ENCODE peak calls at places on chromosomes 5 and 9, in nine cellular contexts. U is cardiac muscle cell, W is tibial artery, B is fibroblast of lung, R is dorsolateral prefrontal cortex, O is mammary epithelial cell, S is SK-N-SH, Z is HFF-Myc, I is RWPE1. T is an unnamed sample.

GRCh38 chr9:137069508-137070071 is 767 bp downstream of the SAPCD2 start:
- DNase-seq in S (peak), W (no peak), Z (no peak), B (no peak), R (no peak), U (no peak), O (no peak), I (no peak), T (no peak)

GRCh38 chr9:122218885-122219855 is 9.6 kb downstream of the LHX6 start:
- DNase-seq in B (no peak), O (no peak), R (no peak), Z (no peak), U (peak), W (no peak), I (no peak), S (peak), T (no peak)

GRCh38 chr5:157523976-157524375 is 51.6 kb downstream of the ADAM19 start:
- DNase-seq in I (no peak), U (no peak), R (no peak), B (peak), S (no peak), O (no peak), Z (no peak), W (peak), T (no peak)

GRCh38 chr5:132438931-132439330 is 51.6 kb downstream of the IRF1 start:
- DNase-seq in O (no peak), W (peak), U (no peak), R (no peak), B (no peak), Z (no peak), S (no peak), I (no peak), T (no peak)

GRCh38 chr5:174229640-174230350 is 184.3 kb downstream of the NSG2 start:
- DNase-seq in O (peak), B (peak), W (no peak), U (peak), S (no peak), I (no peak), R (peak), Z (peak), T (no peak)

GRCh38 chr5:394671-395155 is 48.3 kb upstream of the EXOC3 start:
- DNase-seq in R (no peak), O (no peak), W (peak), B (no peak), S (peak), U (no peak), Z (no peak), I (no peak), T (no peak)

GRCh38 chr9:85377751-85378289 is 363.9 kb downstream of the AGTPBP1 start:
- DNase-seq in Z (no peak), W (no peak), R (no peak), U (no peak), O (peak), S (peak), I (no peak), B (peak), T (no peak)

GRCh38 chr5:111461261-111461671 is 51.1 kb downstream of the STARD4 start:
- DNase-seq in S (peak), B (peak), W (no peak), Z (no peak), R (peak), O (peak), I (peak), U (peak), T (no peak)

GRCh38 chr5:67343835-67344234 is 147.2 kb upstream of the CD180 start:
- DNase-seq in O (no peak), B (no peak), S (no peak), Z (no peak), U (no peak), R (no peak), W (no peak), I (no peak), T (no peak)

GRCh38 chr5:124651663-124652513 is 94.6 kb downstream of the ZNF608 start:
- DNase-seq in B (peak), O (peak), Z (no peak), U (peak), I (peak), R (peak), W (peak), S (peak), T (peak)

GRCh38 chr9:22215492-22215891 is 206.4 kb upstream of the CDKN2B start:
- DNase-seq in W (no peak), O (no peak), U (no peak), R (no peak), Z (no peak), I (no peak), B (no peak), S (no peak), T (no peak)

GRCh38 chr5:14971864-14972263 is 100.3 kb upstream of the ANKH start:
- DNase-seq in Z (no peak), O (no peak), W (no peak), B (no peak), U (no peak), I (no peak), S (no peak), R (no peak), T (no peak)

GRCh38 chr9:37187269-37187668 is 66.9 kb downstream of the ZCCHC7 start:
- DNase-seq in W (no peak), I (no peak), U (no peak), B (no peak), O (no peak), R (no peak), S (no peak), Z (no peak), T (no peak)

GRCh38 chr9:22036866-22037626 is 27.9 kb upstream of the CDKN2B start:
- DNase-seq in B (no peak), I (peak), W (no peak), S (no peak), R (no peak), O (peak), Z (no peak), U (peak), T (no peak)

GRCh38 chr9:133869674-133870419 is 122.3 kb downstream of the VAV2 start:
- DNase-seq in R (no peak), Z (no peak), S (peak), B (peak), I (no peak), O (no peak), U (peak), W (no peak), T (no peak)

GRCh38 chr9:133863193-133863592 is 125.0 kb upstream of the SARDH start:
- DNase-seq in U (no peak), B (no peak), R (no peak), Z (no peak), O (no peak), S (no peak), I (no peak), W (no peak), T (no peak)

GRCh38 chr9:133864011-133864410 is 125.9 kb upstream of the SARDH start:
- DNase-seq in S (no peak), I (no peak), U (peak), R (no peak), B (no peak), O (no peak), Z (no peak), W (no peak), T (no peak)

GRCh38 chr9:133868203-133868602 is 123.9 kb downstream of the VAV2 start:
- DNase-seq in S (no peak), B (no peak), Z (no peak), U (no peak), R (no peak), O (no peak), W (no peak), I (no peak), T (no peak)

GRCh38 chr9:133866946-133867345 is 125.2 kb downstream of the VAV2 start:
- DNase-seq in S (no peak), B (no peak), I (no peak), U (no peak), Z (no peak), W (no peak), R (no peak), O (no peak), T (no peak)
- TF ChIP-seq CTCF in S (no peak), B (no peak), I (no peak), U (no peak), Z (no peak), W (no peak), R (no peak), O (no peak), T (no peak)

GRCh38 chr9:114153761-114154596 is 1.4 kb upstream of the COL27A1 start:
- DNase-seq in R (no peak), B (peak), U (peak), S (peak), I (peak), W (no peak), O (peak), Z (no peak), T (no peak)
- TF ChIP-seq CTCF in R (no peak), B (peak), U (peak), S (peak), I (peak), W (no peak), O (peak), Z (peak), T (peak)

GRCh38 chr5:154394328-154394727 is 51.5 kb upstream of the SAP30L start:
- DNase-seq in R (no peak), W (peak), I (peak), Z (no peak), O (no peak), U (no peak), S (no peak), B (no peak), T (no peak)
- TF ChIP-seq CTCF in R (no peak), W (no peak), I (no peak), Z (no peak), O (no peak), U (no peak), S (no peak), B (no peak), T (no peak)

DNA sequence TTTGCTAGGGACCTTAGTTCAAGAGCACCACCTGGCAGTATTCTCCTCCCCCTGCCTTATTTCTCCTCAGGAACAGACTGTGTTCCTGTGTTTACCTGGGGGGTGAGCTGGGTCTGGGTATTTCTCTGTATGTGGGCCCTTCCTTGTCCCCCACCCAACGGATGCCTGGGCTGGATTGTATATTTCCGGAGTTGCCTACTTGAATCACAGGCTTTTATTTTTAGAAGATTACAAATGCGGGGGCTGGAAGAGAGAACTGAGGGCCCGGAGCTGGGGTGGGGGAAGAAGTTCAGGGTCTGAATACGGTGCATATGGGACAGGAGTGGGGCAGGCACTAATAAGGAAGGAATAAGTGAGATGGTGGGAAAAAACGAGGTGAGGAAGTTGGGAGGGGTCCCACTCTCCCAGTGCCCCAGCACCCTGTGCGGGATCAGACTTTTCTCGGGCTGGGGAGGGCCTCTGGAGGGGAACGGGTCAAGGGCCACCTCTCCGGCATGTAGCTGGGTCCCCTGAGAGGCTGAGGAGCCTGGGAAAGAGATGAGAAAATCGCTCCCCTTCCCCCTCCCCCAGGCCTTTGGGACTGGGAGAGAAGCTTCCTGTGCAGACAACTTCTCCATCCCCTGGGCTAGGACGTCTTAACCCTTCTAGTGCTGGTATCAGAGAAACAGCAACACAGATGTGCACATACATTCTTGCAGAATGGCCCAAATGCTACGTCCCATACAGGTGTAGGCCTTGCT is 42.1 kb downstream of the PCDH1 start:
- DNase-seq in R (no peak), U (peak), B (peak), O (no peak), W (peak), S (no peak), Z (no peak), I (no peak), T (no peak)
- TF ChIP-seq CTCF in R (no peak), U (no peak), B (no peak), O (no peak), W (no peak), S (no peak), Z (no peak), I (no peak), T (no peak)

DNA sequence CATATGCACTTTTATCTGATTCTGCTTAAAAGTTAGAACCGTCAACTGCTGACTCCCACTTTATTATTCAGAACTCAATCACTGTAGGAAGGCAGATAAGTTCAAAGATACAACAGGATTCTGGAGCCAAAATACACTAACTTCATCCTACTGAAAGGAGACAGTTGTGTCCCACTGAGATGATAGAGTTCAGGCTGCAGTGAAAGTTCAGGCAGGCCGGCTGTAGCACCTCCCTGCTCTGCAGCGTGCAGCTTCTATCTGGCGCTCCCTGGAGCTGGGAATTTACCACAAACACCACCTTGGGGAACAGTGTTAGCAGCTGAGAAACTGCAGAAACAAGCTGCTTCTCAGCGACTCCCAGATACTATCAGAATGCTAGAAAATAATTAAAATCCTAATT is 52.5 kb upstream of the CNTLN start:
- DNase-seq in I (no peak), S (peak), W (no peak), Z (no peak), U (peak), B (peak), R (no peak), O (peak), T (no peak)
- TF ChIP-seq CTCF in I (no peak), S (peak), W (no peak), Z (no peak), U (peak), B (peak), R (no peak), O (peak), T (no peak)

DNA sequence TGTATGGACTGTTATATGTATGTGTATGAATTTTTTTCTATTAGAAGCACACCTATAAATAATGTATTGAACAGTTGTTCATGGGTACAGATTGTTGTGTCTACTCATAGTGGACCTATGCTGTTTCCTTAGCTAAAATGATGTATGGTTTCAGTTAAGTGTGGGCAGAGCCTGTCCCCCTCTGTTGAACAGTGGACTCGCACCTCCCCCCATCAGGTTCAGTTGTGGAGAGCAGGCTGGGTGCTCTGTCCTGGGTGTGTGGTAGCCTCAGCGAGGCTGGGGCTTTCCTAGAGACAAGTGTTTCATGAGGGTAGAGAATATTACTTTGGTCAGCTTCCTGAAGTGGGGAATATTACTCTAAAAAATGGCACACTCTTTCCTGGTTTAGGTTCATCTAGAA is 47.4 kb upstream of the LRRTM2 start:
- DNase-seq in O (no peak), B (no peak), S (no peak), W (no peak), R (no peak), I (no peak), Z (no peak), U (no peak), T (no peak)
- TF ChIP-seq CTCF in O (no peak), B (no peak), S (no peak), W (no peak), R (no peak), I (no peak), Z (no peak), U (no peak), T (no peak)

DNA sequence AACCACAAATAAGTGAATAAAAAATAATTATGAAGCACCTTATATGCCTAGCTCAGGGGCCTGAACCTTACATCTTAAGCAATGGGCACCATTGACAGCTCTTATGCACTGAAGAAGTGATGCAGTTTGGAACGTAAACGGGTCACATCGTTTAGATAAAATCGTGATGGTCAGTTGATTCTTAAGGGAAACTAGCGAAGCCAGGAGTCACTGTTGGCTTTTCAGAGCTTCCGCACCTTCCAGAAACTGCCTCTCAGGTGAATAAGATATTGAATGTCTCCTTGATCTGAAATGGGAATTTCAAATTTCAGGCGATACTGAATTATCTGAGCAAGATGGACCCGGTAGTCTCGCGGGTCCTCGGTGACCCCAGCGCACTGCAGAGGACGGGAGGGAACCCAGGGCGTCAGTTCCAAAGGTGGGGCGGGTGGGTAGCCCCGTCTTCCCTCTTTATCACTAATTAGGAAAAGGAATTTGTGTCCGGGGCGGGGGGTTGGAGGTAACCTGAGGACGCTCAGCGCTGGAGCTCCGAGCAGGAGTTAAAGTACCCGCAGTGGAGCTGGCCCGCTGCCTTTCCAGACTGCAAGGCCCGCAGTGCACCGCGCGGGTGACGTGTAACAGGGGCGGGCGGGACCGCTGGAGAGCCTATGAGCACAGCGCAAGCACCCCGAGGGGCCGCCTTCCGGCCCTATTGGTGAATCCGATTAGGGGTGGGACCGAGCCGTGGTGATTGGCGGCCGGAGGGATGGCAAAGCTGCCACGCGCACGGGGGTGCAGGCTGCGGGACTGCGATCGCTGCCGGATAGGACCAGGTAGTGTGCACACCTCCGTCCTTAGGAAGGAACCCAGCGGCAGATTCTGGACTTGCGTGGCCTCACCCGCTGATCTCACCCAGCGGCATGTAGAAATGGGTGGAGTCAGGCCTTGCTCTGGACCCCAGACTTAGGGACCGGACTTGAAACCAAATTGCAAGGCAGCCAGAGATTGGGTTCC is 19.7 kb upstream of the GARNL3 start:
- DNase-seq in Z (peak), O (peak), U (peak), W (peak), R (peak), I (peak), S (peak), B (peak), T (peak)
- TF ChIP-seq CTCF in Z (no peak), O (no peak), U (no peak), W (no peak), R (no peak), I (no peak), S (no peak), B (no peak), T (no peak)

DNA sequence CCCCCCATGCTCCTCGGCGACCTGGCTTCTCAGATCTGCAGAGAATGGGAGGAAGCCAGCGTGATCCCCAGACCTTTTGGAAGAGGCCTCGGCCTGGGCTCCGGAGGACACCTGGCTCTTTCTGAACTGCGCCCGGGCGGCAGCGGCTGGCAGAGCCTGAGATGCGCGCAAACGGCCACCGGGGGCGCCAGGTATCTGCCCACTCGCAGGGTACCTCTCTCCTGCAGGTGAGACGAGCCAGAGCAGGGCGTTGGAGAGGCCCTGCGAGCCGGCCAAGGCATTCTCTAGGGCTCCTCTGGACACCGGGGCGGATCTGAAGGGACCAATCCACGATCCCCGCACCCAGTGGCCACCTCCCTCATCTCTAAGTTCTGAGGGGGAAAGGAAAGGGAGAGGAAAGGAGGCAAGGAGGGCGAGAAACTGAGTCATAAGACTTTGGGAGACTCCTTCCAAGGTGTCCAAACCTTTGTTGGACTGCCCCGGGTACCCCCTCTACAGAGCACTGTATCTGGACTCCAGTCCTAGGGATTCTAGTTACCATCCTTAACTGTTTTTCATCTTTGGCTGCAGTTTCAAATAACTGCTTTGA is 55.0 kb upstream of the SLC46A2 start:
- DNase-seq in B (no peak), O (no peak), Z (no peak), R (no peak), I (no peak), S (peak), W (no peak), U (no peak), T (no peak)
- TF ChIP-seq CTCF in B (no peak), O (no peak), Z (peak), R (no peak), I (peak), S (peak), W (no peak), U (no peak), T (peak)

T was measured in D721Med.